ENCODE peak calls at places on chromosomes 2 and 18, in six cellular contexts. One of them, this sample, is unnamed.

GRCh38 chr2:148023861-148024260 is 3.0 kb downstream of the MBD5 start:
- DNase-seq in transverse colon: no peak
- DNase-seq in HFF-Myc: no peak
- DNase-seq in AG04450: no peak
- DNase-seq in psoas muscle: no peak
- DNase-seq in cardiac fibroblast: no peak
- DNase-seq in this sample: no peak

GRCh38 chr2:172404824-172405223 is 22.6 kb upstream of the ITGA6 start:
- DNase-seq in AG04450: peak
- DNase-seq in cardiac fibroblast: peak
- DNase-seq in HFF-Myc: no peak
- DNase-seq in psoas muscle: no peak
- DNase-seq in transverse colon: no peak
- DNase-seq in this sample: peak

GRCh38 chr2:9590635-9591034 is 35.0 kb upstream of the ADAM17 start:
- DNase-seq in HFF-Myc: no peak
- DNase-seq in AG04450: no peak
- DNase-seq in transverse colon: no peak
- DNase-seq in psoas muscle: no peak
- DNase-seq in cardiac fibroblast: no peak
- DNase-seq in this sample: peak

GRCh38 chr18:49013961-49014604 is 63.3 kb upstream of the SMAD7 start:
- DNase-seq in HFF-Myc: no peak
- DNase-seq in AG04450: no peak
- DNase-seq in cardiac fibroblast: no peak
- DNase-seq in transverse colon: peak
- DNase-seq in psoas muscle: no peak
- DNase-seq in this sample: no peak

GRCh38 chr2:95357717-95358280 is 44.7 kb upstream of the FAHD2A start:
- DNase-seq in psoas muscle: no peak
- DNase-seq in cardiac fibroblast: no peak
- DNase-seq in transverse colon: no peak
- DNase-seq in AG04450: no peak
- DNase-seq in HFF-Myc: no peak
- DNase-seq in this sample: no peak

GRCh38 chr2:48724278-48724677 is 31.2 kb downstream of the LHCGR start:
- DNase-seq in psoas muscle: no peak
- DNase-seq in transverse colon: no peak
- DNase-seq in AG04450: no peak
- DNase-seq in cardiac fibroblast: no peak
- DNase-seq in HFF-Myc: no peak
- DNase-seq in this sample: no peak

GRCh38 chr2:48719480-48720177 is 35.9 kb downstream of the LHCGR start:
- DNase-seq in cardiac fibroblast: no peak
- DNase-seq in psoas muscle: no peak
- DNase-seq in HFF-Myc: no peak
- DNase-seq in transverse colon: no peak
- DNase-seq in AG04450: no peak
- DNase-seq in this sample: no peak

GRCh38 chr2:195486987-195487644 is 169.9 kb upstream of the SLC39A10 start:
- DNase-seq in cardiac fibroblast: peak
- DNase-seq in AG04450: peak
- DNase-seq in psoas muscle: no peak
- DNase-seq in HFF-Myc: no peak
- DNase-seq in transverse colon: no peak
- DNase-seq in this sample: peak

GRCh38 chr2:216776076-216776726 is 80.9 kb upstream of the IGFBP5 start:
- DNase-seq in HFF-Myc: no peak
- DNase-seq in AG04450: no peak
- DNase-seq in cardiac fibroblast: no peak
- DNase-seq in transverse colon: no peak
- DNase-seq in psoas muscle: no peak
- DNase-seq in this sample: no peak

DNA sequence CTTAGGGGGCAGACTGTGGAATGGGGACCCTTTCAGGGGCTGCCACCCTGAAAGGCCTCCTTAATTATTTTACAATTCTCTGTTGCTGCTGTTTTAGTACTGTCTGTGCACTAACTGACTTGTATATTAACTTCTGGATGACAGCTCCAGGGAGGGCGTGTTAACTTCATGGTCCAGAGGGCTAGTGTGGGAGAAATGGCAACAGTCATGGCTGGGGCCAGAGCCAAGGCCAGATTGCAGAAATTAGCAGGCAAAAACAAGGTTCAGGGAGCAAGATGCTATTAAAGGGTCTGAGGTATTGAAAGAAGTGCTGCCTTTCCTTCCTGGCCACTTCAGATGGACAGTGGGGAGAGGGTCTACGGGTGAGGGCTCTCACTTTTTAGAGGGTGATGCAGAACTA is 9.1 kb downstream of the WIPF1 start:
- DNase-seq in psoas muscle: no peak
- DNase-seq in HFF-Myc: no peak
- DNase-seq in cardiac fibroblast: no peak
- DNase-seq in AG04450: no peak
- DNase-seq in transverse colon: no peak
- DNase-seq in this sample: no peak
- H3K4me3 ChIP-seq in psoas muscle: no peak
- H3K4me3 ChIP-seq in HFF-Myc: no peak
- H3K4me3 ChIP-seq in cardiac fibroblast: no peak
- H3K4me3 ChIP-seq in AG04450: no peak
- H3K4me3 ChIP-seq in transverse colon: no peak
- H3K4me3 ChIP-seq in this sample: no peak

GRCh38 chr2:180359522-180360282 is 352.6 kb upstream of the CWC22 start:
- DNase-seq in AG04450: no peak
- DNase-seq in HFF-Myc: no peak
- DNase-seq in psoas muscle: no peak
- DNase-seq in cardiac fibroblast: no peak
- DNase-seq in transverse colon: peak
- DNase-seq in this sample: peak
- TF ChIP-seq CTCF in AG04450: no peak
- TF ChIP-seq CTCF in HFF-Myc: peak
- TF ChIP-seq CTCF in psoas muscle: no peak
- TF ChIP-seq CTCF in cardiac fibroblast: no peak
- TF ChIP-seq CTCF in transverse colon: peak
- TF ChIP-seq CTCF in this sample: peak

GRCh38 chr2:85277416-85278158 is 50.2 kb downstream of the TGOLN2 start:
- DNase-seq in AG04450: peak
- DNase-seq in psoas muscle: peak
- DNase-seq in HFF-Myc: peak
- DNase-seq in transverse colon: no peak
- DNase-seq in cardiac fibroblast: peak
- DNase-seq in this sample: peak

GRCh38 chr2:85276571-85277121 is 51.1 kb downstream of the TGOLN2 start:
- DNase-seq in HFF-Myc: no peak
- DNase-seq in AG04450: no peak
- DNase-seq in cardiac fibroblast: peak
- DNase-seq in psoas muscle: no peak
- DNase-seq in transverse colon: no peak
- DNase-seq in this sample: no peak

GRCh38 chr2:85281553-85281952 is 46.2 kb downstream of the TGOLN2 start:
- DNase-seq in transverse colon: no peak
- DNase-seq in cardiac fibroblast: no peak
- DNase-seq in HFF-Myc: no peak
- DNase-seq in psoas muscle: no peak
- DNase-seq in AG04450: no peak
- DNase-seq in this sample: no peak

GRCh38 chr2:85275984-85276540 is 51.7 kb downstream of the TGOLN2 start:
- DNase-seq in transverse colon: no peak
- DNase-seq in psoas muscle: no peak
- DNase-seq in AG04450: no peak
- DNase-seq in HFF-Myc: no peak
- DNase-seq in cardiac fibroblast: peak
- DNase-seq in this sample: no peak

GRCh38 chr2:85278361-85278760 is 49.4 kb downstream of the TGOLN2 start:
- DNase-seq in HFF-Myc: no peak
- DNase-seq in psoas muscle: no peak
- DNase-seq in AG04450: peak
- DNase-seq in transverse colon: no peak
- DNase-seq in cardiac fibroblast: peak
- DNase-seq in this sample: peak
- H3K4me3 ChIP-seq in HFF-Myc: peak
- H3K4me3 ChIP-seq in psoas muscle: no peak
- H3K4me3 ChIP-seq in AG04450: no peak
- H3K4me3 ChIP-seq in transverse colon: no peak
- H3K4me3 ChIP-seq in cardiac fibroblast: no peak
- H3K4me3 ChIP-seq in this sample: no peak

DNA sequence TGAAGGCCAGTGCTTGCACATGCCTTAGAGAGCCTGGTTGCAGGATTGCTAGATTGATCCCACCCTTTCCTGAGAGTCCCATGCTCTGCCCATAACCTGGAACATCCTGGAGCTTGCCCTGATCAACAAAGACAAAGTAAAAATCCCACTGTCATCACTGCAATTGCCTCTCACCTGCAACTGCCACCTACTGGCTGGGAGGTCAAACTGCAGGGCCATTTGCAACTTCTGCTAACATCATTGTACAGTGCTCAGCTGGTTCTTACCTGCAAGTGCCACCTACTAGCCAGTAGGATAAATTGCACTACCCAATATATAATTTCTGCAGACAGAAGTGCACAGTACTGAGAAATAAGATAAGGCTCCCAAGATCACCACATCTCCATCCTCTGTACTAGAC is 947.5 kb downstream of the CPS1 start:
- DNase-seq in psoas muscle: no peak
- DNase-seq in AG04450: no peak
- DNase-seq in cardiac fibroblast: no peak
- DNase-seq in HFF-Myc: no peak
- DNase-seq in transverse colon: no peak
- DNase-seq in this sample: no peak
- TF ChIP-seq CTCF in psoas muscle: no peak
- TF ChIP-seq CTCF in AG04450: no peak
- TF ChIP-seq CTCF in cardiac fibroblast: no peak
- TF ChIP-seq CTCF in HFF-Myc: no peak
- TF ChIP-seq CTCF in transverse colon: no peak
- TF ChIP-seq CTCF in this sample: peak

DNA sequence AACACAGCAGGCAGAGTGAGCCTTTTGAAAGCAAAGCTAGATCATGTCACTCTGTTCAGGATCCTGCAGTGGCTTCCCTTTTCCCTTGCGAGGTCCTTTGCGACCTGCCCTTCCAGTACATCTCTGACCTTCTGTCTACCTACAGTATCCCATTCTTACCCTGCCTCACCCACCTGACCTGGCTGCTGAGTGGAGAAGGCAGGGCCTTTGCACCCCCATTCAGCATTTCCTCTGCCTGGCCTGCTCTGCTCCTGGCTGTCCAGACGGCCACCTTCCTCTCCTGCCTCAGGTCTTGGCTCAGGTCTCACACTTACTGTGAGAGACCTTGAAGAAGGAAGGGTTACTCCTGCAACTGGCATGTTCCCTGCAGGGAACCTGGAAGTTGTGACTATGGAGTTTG is 77.4 kb downstream of the MAPRE2 start:
- DNase-seq in HFF-Myc: no peak
- DNase-seq in transverse colon: no peak
- DNase-seq in psoas muscle: no peak
- DNase-seq in cardiac fibroblast: no peak
- DNase-seq in AG04450: no peak
- DNase-seq in this sample: no peak
- H3K4me3 ChIP-seq in HFF-Myc: no peak
- H3K4me3 ChIP-seq in transverse colon: no peak
- H3K4me3 ChIP-seq in psoas muscle: no peak
- H3K4me3 ChIP-seq in cardiac fibroblast: no peak
- H3K4me3 ChIP-seq in AG04450: no peak
- H3K4me3 ChIP-seq in this sample: no peak

GRCh38 chr2:176088937-176089842 is 3.3 kb upstream of the HOXD13 start:
- DNase-seq in HFF-Myc: no peak
- DNase-seq in psoas muscle: no peak
- DNase-seq in cardiac fibroblast: no peak
- DNase-seq in transverse colon: no peak
- DNase-seq in AG04450: no peak
- DNase-seq in this sample: no peak

GRCh38 chr2:176085861-176086771 is 2.4 kb upstream of the EVX2 start:
- DNase-seq in psoas muscle: no peak
- DNase-seq in HFF-Myc: no peak
- DNase-seq in AG04450: no peak
- DNase-seq in cardiac fibroblast: peak
- DNase-seq in transverse colon: peak
- DNase-seq in this sample: peak

GRCh38 chr2:176089843-176090395 is 2.6 kb upstream of the HOXD13 start:
- DNase-seq in AG04450: no peak
- DNase-seq in transverse colon: no peak
- DNase-seq in HFF-Myc: no peak
- DNase-seq in cardiac fibroblast: no peak
- DNase-seq in psoas muscle: no peak
- DNase-seq in this sample: no peak

GRCh38 chr2:176087330-176088047 is 3.7 kb upstream of the EVX2 start:
- DNase-seq in transverse colon: no peak
- DNase-seq in HFF-Myc: no peak
- DNase-seq in cardiac fibroblast: no peak
- DNase-seq in AG04450: no peak
- DNase-seq in psoas muscle: no peak
- DNase-seq in this sample: no peak

GRCh38 chr2:176088048-176088936 is 4.2 kb upstream of the HOXD13 start:
- DNase-seq in AG04450: no peak
- DNase-seq in psoas muscle: peak
- DNase-seq in transverse colon: peak
- DNase-seq in cardiac fibroblast: peak
- DNase-seq in HFF-Myc: no peak
- DNase-seq in this sample: peak
- TF ChIP-seq CTCF in AG04450: peak
- TF ChIP-seq CTCF in psoas muscle: peak
- TF ChIP-seq CTCF in transverse colon: peak
- TF ChIP-seq CTCF in cardiac fibroblast: peak
- TF ChIP-seq CTCF in HFF-Myc: peak
- TF ChIP-seq CTCF in this sample: peak

GRCh38 chr2:162318280-162319222 is at the start of gene IFIH1:
- DNase-seq in HFF-Myc: peak
- DNase-seq in transverse colon: peak
- DNase-seq in AG04450: peak
- DNase-seq in psoas muscle: peak
- DNase-seq in cardiac fibroblast: peak
- DNase-seq in this sample: peak

GRCh38 chr2:162317058-162317742 is 1.3 kb downstream of the IFIH1 start:
- DNase-seq in psoas muscle: no peak
- DNase-seq in cardiac fibroblast: no peak
- DNase-seq in transverse colon: no peak
- DNase-seq in HFF-Myc: no peak
- DNase-seq in AG04450: no peak
- DNase-seq in this sample: no peak

GRCh38 chr2:162317910-162318279 is 589 bp downstream of the IFIH1 start:
- DNase-seq in AG04450: no peak
- DNase-seq in HFF-Myc: no peak
- DNase-seq in transverse colon: peak
- DNase-seq in cardiac fibroblast: peak
- DNase-seq in psoas muscle: no peak
- DNase-seq in this sample: peak

GRCh38 chr2:162312853-162313252 is 5.6 kb downstream of the IFIH1 start:
- DNase-seq in transverse colon: no peak
- DNase-seq in cardiac fibroblast: no peak
- DNase-seq in psoas muscle: no peak
- DNase-seq in HFF-Myc: no peak
- DNase-seq in AG04450: no peak
- DNase-seq in this sample: no peak

DNA sequence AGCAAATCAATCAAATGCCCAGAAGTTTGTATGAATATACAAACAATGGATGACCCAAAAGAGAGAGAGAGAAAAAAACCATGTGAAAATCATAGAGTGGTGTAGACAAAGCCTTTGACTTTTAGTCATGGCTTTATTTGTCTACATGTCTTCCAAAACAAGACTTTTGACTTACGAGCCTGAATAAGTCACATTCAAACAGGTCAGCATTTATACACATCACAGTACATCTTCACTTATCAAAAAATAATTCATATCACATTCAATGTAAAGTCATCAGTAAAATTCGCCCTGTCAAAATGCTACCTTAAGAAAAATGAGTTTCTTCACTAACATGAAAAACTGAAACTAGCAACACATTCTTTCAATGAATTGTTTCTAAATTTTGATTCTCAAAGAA is 1.9 kb downstream of the IFIH1 start:
- DNase-seq in transverse colon: no peak
- DNase-seq in HFF-Myc: no peak
- DNase-seq in psoas muscle: no peak
- DNase-seq in cardiac fibroblast: no peak
- DNase-seq in AG04450: no peak
- DNase-seq in this sample: no peak
- H3K4me3 ChIP-seq in transverse colon: no peak
- H3K4me3 ChIP-seq in HFF-Myc: no peak
- H3K4me3 ChIP-seq in psoas muscle: peak
- H3K4me3 ChIP-seq in cardiac fibroblast: no peak
- H3K4me3 ChIP-seq in AG04450: no peak
- H3K4me3 ChIP-seq in this sample: no peak

This sample was measured in epithelial cell of esophagus.